ENCODE peak calls at places on chromosomes 1 and 21, in five cellular contexts. M, G, Q, I and A are unnamed samples.
A peak's percentile ranks its signal among the peaks of the same experiment; 100 is the strongest.

GRCh38 chr1:159030311-159030710 is 20.6 kb downstream of the IFI16 start:
- DNase-seq in Q (no peak), G (no peak), I (no peak), M (no peak), A (no peak)

GRCh38 chr1:60872690-60873089 is 209.7 kb upstream of the NFIA start:
- DNase-seq in M (no peak), I (no peak), G (no peak), Q (no peak), A (no peak)

GRCh38 chr21:31908106-31909031 is 35.5 kb downstream of the HUNK start:
- DNase-seq in Q (peak; percentile 38), M (no peak), G (no peak), I (no peak), A (no peak)

GRCh38 chr1:65170511-65171142 is 22.6 kb downstream of the AK4 start:
- DNase-seq in M (no peak), I (no peak), G (no peak), Q (no peak), A (no peak)

GRCh38 chr1:110872745-110873435 is at the start of gene CD53:
- DNase-seq in Q (no peak), G (no peak), I (peak; percentile 75), M (peak; percentile 58), A (no peak)

GRCh38 chr1:226420328-226420727 is 12.4 kb upstream of the PARP1 start:
- DNase-seq in G (no peak), Q (no peak), I (peak; percentile 15), M (no peak), A (no peak)

GRCh38 chr1:117093870-117094621 is 27.5 kb downstream of the TRIM45 start:
- DNase-seq in I (no peak), Q (peak; percentile 11), M (no peak), G (peak; percentile 87), A (no peak)

GRCh38 chr1:156406229-156406628 is 37.2 kb downstream of the RHBG start:
- DNase-seq in I (no peak), M (no peak), G (no peak), Q (no peak), A (no peak)

GRCh38 chr1:110697606-110698005 is 22.9 kb upstream of the KCNA3 start:
- DNase-seq in M (no peak), Q (no peak), G (no peak), I (no peak), A (no peak)

GRCh38 chr1:6102227-6102845 is 56.6 kb downstream of the KCNAB2 start:
- DNase-seq in Q (no peak), M (no peak), I (no peak), G (no peak), A (no peak)

GRCh38 chr1:94926365-94926914 is 470 bp downstream of the CNN3 start:
- DNase-seq in M (peak; percentile 28), G (peak; percentile 69), I (no peak), Q (peak; percentile 63), A (peak; percentile 89)

GRCh38 chr1:104987210-104987609 is 1237.5 kb downstream of the AMY1C start:
- DNase-seq in Q (no peak), G (no peak), M (no peak), I (no peak), A (no peak)

GRCh38 chr1:93489756-93490155 is 41.8 kb downstream of the FNBP1L start:
- DNase-seq in G (no peak), M (no peak), Q (no peak), I (no peak), A (no peak)

GRCh38 chr1:2541619-2542246 is 11.7 kb upstream of the HES5 start:
- DNase-seq in Q (peak; percentile 97), I (no peak), M (no peak), G (no peak), A (no peak)

GRCh38 chr1:184860985-184861754 is 106.5 kb upstream of the EDEM3 start:
- DNase-seq in M (no peak), G (no peak), Q (no peak), I (no peak), A (no peak)

GRCh38 chr1:44806025-44806703 is 987 bp downstream of the DYNLT4 start:
- DNase-seq in I (no peak), M (no peak), Q (no peak), G (no peak), A (no peak)

GRCh38 chr1:180988221-180988826 is 34.3 kb downstream of the STX6 start:
- DNase-seq in M (no peak), G (no peak), I (no peak), Q (no peak), A (no peak)

GRCh38 chr1:105137543-105138444 is 1388.1 kb downstream of the AMY1C start:
- DNase-seq in Q (no peak), I (no peak), M (no peak), G (peak; percentile 6), A (no peak)

GRCh38 chr1:232880354-232880753 is 70.1 kb upstream of the NTPCR start:
- DNase-seq in Q (peak; percentile 62), I (no peak), G (peak; percentile 24), M (no peak), A (peak; percentile 63)

GRCh38 chr1:165960881-165961280 is 133.5 kb downstream of the UCK2 start:
- DNase-seq in I (no peak), Q (no peak), M (no peak), G (no peak), A (no peak)

GRCh38 chr21:37742532-37742931 is 173.7 kb downstream of the KCNJ6 start:
- DNase-seq in Q (no peak), I (no peak), G (peak; percentile 27), M (no peak), A (no peak)

GRCh38 chr1:100862591-100862990 is 32.1 kb downstream of the EXTL2 start:
- DNase-seq in M (no peak), I (no peak), Q (no peak), G (peak; percentile 73), A (no peak)

GRCh38 chr1:246254854-246255253 is 252.2 kb downstream of the SMYD3 start:
- DNase-seq in M (no peak), I (no peak), Q (no peak), G (no peak), A (no peak)

GRCh38 chr1:156506450-156506849 is 5.9 kb upstream of the MEF2D start:
- DNase-seq in I (no peak), M (no peak), G (no peak), Q (no peak), A (no peak)

GRCh38 chr1:44817307-44817706 is 9.0 kb downstream of the BTBD19 start:
- DNase-seq in G (no peak), I (no peak), Q (no peak), M (no peak), A (no peak)

GRCh38 chr1:174818951-174819350 is 180.8 kb upstream of the CACYBP start:
- DNase-seq in Q (no peak), M (no peak), I (no peak), G (peak; percentile 81), A (no peak)

GRCh38 chr1:63774617-63775417 is 1.0 kb downstream of the ROR1 start:
- DNase-seq in G (peak; percentile 28), M (no peak), I (no peak), Q (peak; percentile 60), A (no peak)

GRCh38 chr1:178849932-178850331 is 20.9 kb downstream of the ANGPTL1 start:
- DNase-seq in I (no peak), G (no peak), Q (no peak), M (no peak), A (no peak)

GRCh38 chr1:245345191-245345884 is 190.6 kb downstream of the KIF26B start:
- DNase-seq in I (no peak), M (no peak), G (no peak), Q (no peak), A (no peak)

GRCh38 chr1:2522230-2522629 is 4.2 kb downstream of the PANK4 start:
- DNase-seq in M (no peak), I (no peak), Q (no peak), G (no peak), A (no peak)